ENCODE peak calls at places on chromosome 19, in five cellular contexts. One of them, this sample, is unnamed.

GRCh38 chr19:35539850-35540249 is 5.6 kb upstream of the TMEM147 start:
- DNase-seq in NAMALWA: no peak
- DNase-seq in stimulated activated CD4-positive, alpha-beta T cell treated with anti-CD3 and anti-CD28 coated beads, Interleukin-12 subunit alpha, Interleukin-12 subunit beta, amount 100 ng/mL, for 4 hours: no peak
- DNase-seq in Kasumi-1: no peak
- DNase-seq in AG04450: no peak
- DNase-seq in this sample: no peak

GRCh38 chr19:12484011-12484370 is 625 bp downstream of the ZNF709 start:
- DNase-seq in AG04450: no peak
- DNase-seq in stimulated activated CD4-positive, alpha-beta T cell treated with anti-CD3 and anti-CD28 coated beads, Interleukin-12 subunit alpha, Interleukin-12 subunit beta, amount 100 ng/mL, for 4 hours: no peak
- DNase-seq in Kasumi-1: peak
- DNase-seq in NAMALWA: no peak
- DNase-seq in this sample: no peak

GRCh38 chr19:17075860-17076538 is 422 bp downstream of the MYO9B start:
- DNase-seq in NAMALWA: peak
- DNase-seq in AG04450: no peak
- DNase-seq in Kasumi-1: peak
- DNase-seq in stimulated activated CD4-positive, alpha-beta T cell treated with anti-CD3 and anti-CD28 coated beads, Interleukin-12 subunit alpha, Interleukin-12 subunit beta, amount 100 ng/mL, for 4 hours: peak
- DNase-seq in this sample: peak

GRCh38 chr19:38730731-38731589 is 13.3 kb downstream of the CAPN12 start:
- DNase-seq in NAMALWA: no peak
- DNase-seq in AG04450: no peak
- DNase-seq in Kasumi-1: no peak
- DNase-seq in stimulated activated CD4-positive, alpha-beta T cell treated with anti-CD3 and anti-CD28 coated beads, Interleukin-12 subunit alpha, Interleukin-12 subunit beta, amount 100 ng/mL, for 4 hours: no peak
- DNase-seq in this sample: no peak

GRCh38 chr19:4722671-4723464 is 774 bp downstream of the DPP9 start:
- DNase-seq in Kasumi-1: no peak
- DNase-seq in AG04450: no peak
- DNase-seq in stimulated activated CD4-positive, alpha-beta T cell treated with anti-CD3 and anti-CD28 coated beads, Interleukin-12 subunit alpha, Interleukin-12 subunit beta, amount 100 ng/mL, for 4 hours: no peak
- DNase-seq in NAMALWA: peak
- DNase-seq in this sample: no peak

GRCh38 chr19:48878219-48879024 is 6.2 kb downstream of the PPP1R15A start:
- DNase-seq in stimulated activated CD4-positive, alpha-beta T cell treated with anti-CD3 and anti-CD28 coated beads, Interleukin-12 subunit alpha, Interleukin-12 subunit beta, amount 100 ng/mL, for 4 hours: no peak
- DNase-seq in NAMALWA: peak
- DNase-seq in Kasumi-1: no peak
- DNase-seq in AG04450: no peak
- DNase-seq in this sample: peak

GRCh38 chr19:43594710-43595604 is 977 bp downstream of the IRGQ start:
- DNase-seq in stimulated activated CD4-positive, alpha-beta T cell treated with anti-CD3 and anti-CD28 coated beads, Interleukin-12 subunit alpha, Interleukin-12 subunit beta, amount 100 ng/mL, for 4 hours: peak
- DNase-seq in NAMALWA: peak
- DNase-seq in AG04450: no peak
- DNase-seq in Kasumi-1: peak
- DNase-seq in this sample: peak

GRCh38 chr19:51179297-51179696 is 37.2 kb downstream of the SIGLEC7 start:
- DNase-seq in NAMALWA: no peak
- DNase-seq in Kasumi-1: no peak
- DNase-seq in stimulated activated CD4-positive, alpha-beta T cell treated with anti-CD3 and anti-CD28 coated beads, Interleukin-12 subunit alpha, Interleukin-12 subunit beta, amount 100 ng/mL, for 4 hours: no peak
- DNase-seq in AG04450: no peak
- DNase-seq in this sample: no peak

GRCh38 chr19:31074751-31075150 is 274.5 kb downstream of the TSHZ3 start:
- DNase-seq in AG04450: no peak
- DNase-seq in stimulated activated CD4-positive, alpha-beta T cell treated with anti-CD3 and anti-CD28 coated beads, Interleukin-12 subunit alpha, Interleukin-12 subunit beta, amount 100 ng/mL, for 4 hours: no peak
- DNase-seq in NAMALWA: no peak
- DNase-seq in Kasumi-1: no peak
- DNase-seq in this sample: no peak

GRCh38 chr19:15292140-15292539 is 40.2 kb downstream of the BRD4 start:
- DNase-seq in NAMALWA: no peak
- DNase-seq in AG04450: no peak
- DNase-seq in stimulated activated CD4-positive, alpha-beta T cell treated with anti-CD3 and anti-CD28 coated beads, Interleukin-12 subunit alpha, Interleukin-12 subunit beta, amount 100 ng/mL, for 4 hours: no peak
- DNase-seq in Kasumi-1: no peak
- DNase-seq in this sample: no peak

GRCh38 chr19:48329167-48329891 is 4.0 kb downstream of the EMP3 start:
- DNase-seq in NAMALWA: peak
- DNase-seq in Kasumi-1: peak
- DNase-seq in AG04450: no peak
- DNase-seq in stimulated activated CD4-positive, alpha-beta T cell treated with anti-CD3 and anti-CD28 coated beads, Interleukin-12 subunit alpha, Interleukin-12 subunit beta, amount 100 ng/mL, for 4 hours: peak
- DNase-seq in this sample: peak

GRCh38 chr19:46559203-46559602 is 41.9 kb upstream of the CALM3 start:
- DNase-seq in AG04450: no peak
- DNase-seq in NAMALWA: no peak
- DNase-seq in stimulated activated CD4-positive, alpha-beta T cell treated with anti-CD3 and anti-CD28 coated beads, Interleukin-12 subunit alpha, Interleukin-12 subunit beta, amount 100 ng/mL, for 4 hours: no peak
- DNase-seq in Kasumi-1: no peak
- DNase-seq in this sample: no peak

This sample was measured in stimulated activated naive CD4-positive, alpha-beta T cell treated with Interleukin-2 at 50 U/mL for 16 hours.